ENCODE peak calls at places on chromosome 6, in five cellular contexts. Z is stomach, S is suprapubic skin, H is K562, R is upper lobe of left lung. E is an unnamed sample. For H3K4me1, the result is how much of the 10 kb centered on the place peaks cover.

GRCh38 chr6:158011478-158011920 is 29.8 kb downstream of the SYNJ2 start:
- DNase-seq in Z (no peak), S (no peak), H (no peak), R (no peak), E (no peak)

GRCh38 chr6:111642463-111643158 is 36.9 kb upstream of the TRAF3IP2 start:
- DNase-seq in Z (peak), S (peak), H (peak), R (peak), E (peak)

GRCh38 chr6:30787954-30788353 is 43.6 kb upstream of the IER3 start:
- DNase-seq in Z (no peak), S (no peak), H (no peak), R (peak), E (no peak)

GRCh38 chr6:29965873-29966601 is 23.7 kb downstream of the HLA-A start:
- DNase-seq in Z (peak), S (peak), H (peak), R (peak), E (peak)

GRCh38 chr6:143414769-143415168 is 35.7 kb downstream of the ADAT2 start:
- DNase-seq in Z (no peak), S (no peak), H (no peak), R (no peak), E (no peak)

GRCh38 chr6:118574051-118574865 is 26.2 kb downstream of the PLN start:
- DNase-seq in Z (no peak), S (no peak), H (no peak), R (no peak), E (no peak)

GRCh38 chr6:38773338-38773737 is 58.2 kb downstream of the DNAH8 start:
- DNase-seq in Z (no peak), S (no peak), H (peak), R (no peak), E (peak)

GRCh38 chr6:7086488-7086887 is 21.3 kb upstream of the RREB1 start:
- DNase-seq in Z (peak), S (no peak), H (no peak), R (peak), E (peak)

GRCh38 chr6:5325173-5325572 is 63.9 kb downstream of the FARS2 start:
- DNase-seq in Z (no peak), S (no peak), H (no peak), R (no peak), E (no peak)

GRCh38 chr6:153058291-153058690 is 55.8 kb upstream of the MTRF1L start:
- DNase-seq in Z (no peak), S (no peak), H (no peak), R (no peak), E (no peak)

GRCh38 chr6:139927236-139927635 is 552.8 kb upstream of the CITED2 start:
- DNase-seq in Z (no peak), S (no peak), H (peak), R (no peak), E (no peak)

GRCh38 chr6:57294829-57295228 is 22.6 kb upstream of the PRIM2 start:
- DNase-seq in Z (no peak), S (no peak), H (no peak), R (no peak), E (no peak)

GRCh38 chr6:43629505-43630300 is 639 bp upstream of the GTPBP2 start:
- DNase-seq in Z (peak), S (peak), H (peak), R (peak), E (peak)

GRCh38 chr6:167578371-167578901 is 248.3 kb upstream of the AFDN start:
- DNase-seq in Z (no peak), S (no peak), H (no peak), R (no peak), E (no peak)

GRCh38 chr6:33672808-33673207 is 38.7 kb downstream of the UQCC2 start:
- DNase-seq in Z (no peak), S (no peak), H (peak), R (no peak), E (no peak)

GRCh38 chr6:123913858-123914257 is 110.2 kb downstream of the NKAIN2 start:
- DNase-seq in Z (no peak), S (no peak), H (no peak), R (no peak), E (no peak)

GRCh38 chr6:12661690-12662089 is 54.9 kb upstream of the PHACTR1 start:
- DNase-seq in Z (no peak), S (no peak), H (no peak), R (no peak), E (no peak)

GRCh38 chr6:90217621-90218496 is 78.8 kb downstream of the BACH2 start:
- DNase-seq in Z (peak), S (no peak), H (no peak), R (peak), E (no peak)

GRCh38 chr6:50724381-50725124 is 11.2 kb downstream of the TFAP2D start:
- DNase-seq in Z (no peak), S (no peak), H (no peak), R (no peak), E (no peak)

GRCh38 chr6:147106759-147107401 is 97.3 kb upstream of the STXBP5 start:
- DNase-seq in Z (no peak), S (no peak), H (peak), R (peak), E (no peak)

GRCh38 chr6:134822920-134823430 is 126.9 kb downstream of the ALDH8A1 start:
- DNase-seq in Z (peak), S (no peak), H (peak), R (peak), E (peak)

GRCh38 chr6:90285611-90286381 is 10.8 kb downstream of the BACH2 start:
- DNase-seq in Z (peak), S (peak), H (peak), R (peak), E (peak)

DNA sequence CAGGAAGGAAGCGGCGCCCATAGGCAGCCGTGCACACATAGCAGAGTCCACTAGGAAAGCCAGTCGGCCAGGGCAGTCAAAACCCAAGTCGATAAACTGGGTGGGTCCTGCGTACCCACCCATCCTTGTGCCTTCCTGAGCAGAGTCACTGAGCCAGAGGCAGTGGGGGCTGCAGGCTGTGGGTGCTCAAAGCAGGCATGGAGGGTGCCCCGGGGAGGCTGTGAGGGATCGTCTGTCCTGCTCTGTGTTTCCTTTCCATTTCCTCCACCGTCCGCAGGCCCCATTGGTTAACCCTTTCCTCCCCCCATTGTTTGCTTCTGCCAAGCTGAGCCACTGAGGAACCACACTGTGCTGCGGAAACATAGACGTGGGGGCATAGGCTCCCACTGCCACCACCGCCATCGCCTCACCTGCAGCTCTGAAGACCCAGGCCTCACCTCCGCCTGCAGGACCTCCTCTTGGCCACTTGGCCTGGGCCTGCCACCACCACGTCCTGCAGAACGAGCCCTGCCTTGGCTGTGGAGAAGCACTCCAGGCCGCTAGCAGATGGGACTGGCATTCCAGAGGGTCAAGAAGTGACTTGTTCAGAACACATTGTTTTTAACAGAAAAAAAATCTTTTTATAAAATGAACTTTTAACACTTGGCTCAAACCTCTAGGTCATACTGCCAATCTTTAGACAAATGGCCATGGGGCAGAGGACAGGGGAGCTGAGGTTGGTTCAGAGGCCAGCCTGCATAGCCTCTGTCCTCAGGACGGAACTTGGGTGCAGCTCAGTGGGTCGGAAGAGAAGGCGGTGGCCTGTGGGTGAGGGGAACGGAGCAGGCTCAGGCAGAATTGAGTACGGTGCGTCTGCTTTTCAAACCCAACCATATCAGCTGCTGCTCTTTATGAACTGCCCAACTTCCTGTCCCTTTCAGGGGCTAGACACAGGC is 52.6 kb downstream of the TCP11 start:
- DNase-seq in Z (no peak), S (no peak), H (no peak), R (no peak), E (no peak)
- TF ChIP-seq POLR2AphosphoS5 in Z (no peak), S (no peak), H (no peak), R (no peak), E (no peak)

DNA sequence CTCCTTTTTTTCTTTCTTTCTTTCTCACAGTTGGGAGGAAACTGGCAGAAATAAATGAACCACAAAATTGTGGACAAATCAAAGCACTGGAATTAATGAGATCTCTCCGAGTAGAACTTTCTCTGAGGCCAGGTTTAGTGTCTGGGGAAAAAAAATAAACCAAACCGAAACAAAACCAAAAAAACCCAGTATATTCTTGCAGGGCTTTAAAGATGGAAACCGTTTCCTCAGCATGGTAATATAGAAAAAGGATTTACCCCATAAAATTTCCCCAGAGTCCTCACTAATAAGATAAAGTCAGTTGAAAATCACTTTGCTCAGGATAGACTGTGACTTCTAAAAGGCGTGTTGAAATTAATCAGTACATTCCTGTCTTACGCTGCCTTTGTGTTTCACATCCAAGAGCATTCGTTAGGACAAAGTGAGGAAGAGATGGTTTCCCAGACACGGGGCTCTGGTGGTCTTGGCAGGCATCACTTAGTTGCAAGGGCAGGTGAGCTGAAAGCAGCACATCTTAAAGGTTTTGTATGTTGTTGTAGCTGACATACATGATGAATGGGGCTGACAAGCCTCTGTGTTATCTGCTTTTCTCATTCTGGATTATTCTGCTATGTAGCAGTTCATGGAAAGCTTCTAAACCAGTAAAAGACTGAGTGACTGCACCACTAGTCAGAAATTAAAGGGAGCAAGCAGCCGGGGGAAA is 85.1 kb upstream of the PRL start:
- DNase-seq in Z (no peak), S (no peak), H (no peak), R (no peak), E (no peak)
- TF ChIP-seq EP300 in Z (no peak), S (no peak), H (no peak), R (no peak), E (no peak)

GRCh38 chr6:79755967-79756366 is 124.8 kb downstream of the SH3BGRL2 start:
- DNase-seq in Z (no peak), S (no peak), H (no peak), R (no peak), E (no peak)
- H3K4me1 ChIP-seq in Z (under half), S (under half), H (under half), R (under half), E (under half)

GRCh38 chr6:136037246-136037884 is 185.9 kb downstream of the PDE7B start:
- DNase-seq in Z (no peak), S (no peak), H (no peak), R (no peak), E (no peak)
- TF ChIP-seq POLR2AphosphoS5 in Z (no peak), S (no peak), H (no peak), R (no peak), E (no peak)

DNA sequence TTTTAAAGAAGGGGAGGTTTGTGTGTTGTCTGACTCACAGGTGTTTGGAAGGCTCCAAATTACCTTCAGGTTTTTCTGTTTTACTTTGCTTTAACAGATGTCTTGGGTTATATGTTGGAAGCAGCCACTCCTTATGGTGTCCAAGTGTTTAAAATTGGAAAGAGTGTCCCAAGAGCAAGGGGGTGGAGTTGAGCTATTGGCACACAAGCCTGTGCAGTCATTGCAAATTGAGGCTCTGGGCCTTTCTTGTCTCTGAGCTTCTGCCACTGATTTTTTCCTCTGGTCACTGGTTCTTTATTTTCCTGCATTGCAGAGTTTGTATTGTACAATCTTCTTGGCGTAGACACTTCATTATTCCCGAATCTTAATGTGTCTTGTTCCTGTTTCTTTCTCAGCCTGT is 598.8 kb downstream of the RNF144B start:
- DNase-seq in Z (no peak), S (no peak), H (no peak), R (no peak), E (no peak)
- TF ChIP-seq EP300 in Z (no peak), S (no peak), H (no peak), R (no peak), E (no peak)

GRCh38 chr6:108578166-108578565 is 17.4 kb downstream of the FOXO3 start:
- DNase-seq in Z (no peak), S (no peak), H (no peak), R (no peak), E (no peak)

GRCh38 chr6:108576724-108577123 is 16.0 kb downstream of the FOXO3 start:
- DNase-seq in Z (no peak), S (no peak), H (no peak), R (no peak), E (no peak)

GRCh38 chr6:108578595-108579038 is 17.9 kb downstream of the FOXO3 start:
- DNase-seq in Z (no peak), S (no peak), H (peak), R (no peak), E (no peak)

GRCh38 chr6:108575905-108576494 is 15.3 kb downstream of the FOXO3 start:
- DNase-seq in Z (no peak), S (no peak), H (peak), R (no peak), E (no peak)

GRCh38 chr6:108574457-108575149 is 13.9 kb downstream of the FOXO3 start:
- DNase-seq in Z (no peak), S (no peak), H (peak), R (no peak), E (no peak)
- H3K4me1 ChIP-seq in Z (half or more), S (under half), H (under half), R (half or more), E (half or more)

GRCh38 chr6:100862063-100862462 is 19.1 kb downstream of the ASCC3 start:
- DNase-seq in Z (no peak), S (no peak), H (no peak), R (no peak), E (no peak)
- TF ChIP-seq POLR2AphosphoS5 in Z (no peak), S (no peak), H (no peak), R (no peak), E (no peak)

GRCh38 chr6:36329798-36330291 is 6.8 kb downstream of the BNIP5 start:
- DNase-seq in Z (no peak), S (no peak), H (peak), R (no peak), E (no peak)

GRCh38 chr6:36328600-36328999 is 8.1 kb downstream of the BNIP5 start:
- DNase-seq in Z (no peak), S (no peak), H (no peak), R (no peak), E (no peak)

GRCh38 chr6:36324715-36325114 is 12.0 kb downstream of the BNIP5 start:
- DNase-seq in Z (no peak), S (no peak), H (no peak), R (no peak), E (no peak)

GRCh38 chr6:36326351-36326995 is 10.2 kb downstream of the BNIP5 start:
- DNase-seq in Z (no peak), S (no peak), H (no peak), R (no peak), E (no peak)

GRCh38 chr6:36327226-36328009 is 9.3 kb downstream of the BNIP5 start:
- DNase-seq in Z (no peak), S (no peak), H (no peak), R (no peak), E (no peak)
- TF ChIP-seq EP300 in Z (no peak), S (no peak), H (no peak), R (no peak), E (no peak)

DNA sequence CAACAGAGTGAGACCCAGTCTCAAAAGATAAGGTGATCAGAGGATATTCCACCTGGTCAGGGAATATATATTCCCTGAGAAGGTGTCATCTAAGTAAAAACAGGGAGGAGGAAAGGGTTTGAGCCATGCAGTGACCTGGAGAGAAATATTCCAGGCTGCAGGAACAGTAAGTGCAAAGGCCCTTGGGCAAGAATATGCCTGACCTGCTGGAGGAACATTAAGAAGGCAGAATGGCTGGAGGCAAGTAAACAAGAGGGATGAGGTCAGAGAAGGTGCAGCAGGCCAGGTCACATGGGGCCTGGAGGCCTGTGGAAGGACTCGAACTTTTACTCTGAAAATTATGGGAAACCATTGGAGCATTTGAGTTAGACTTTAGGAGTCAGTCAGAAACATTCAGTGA is 6.7 kb downstream of the DEF6 start:
- DNase-seq in Z (no peak), S (no peak), H (no peak), R (no peak), E (no peak)
- H3K4me1 ChIP-seq in Z (under half), S (under half), H (under half), R (under half), E (under half)

DNA sequence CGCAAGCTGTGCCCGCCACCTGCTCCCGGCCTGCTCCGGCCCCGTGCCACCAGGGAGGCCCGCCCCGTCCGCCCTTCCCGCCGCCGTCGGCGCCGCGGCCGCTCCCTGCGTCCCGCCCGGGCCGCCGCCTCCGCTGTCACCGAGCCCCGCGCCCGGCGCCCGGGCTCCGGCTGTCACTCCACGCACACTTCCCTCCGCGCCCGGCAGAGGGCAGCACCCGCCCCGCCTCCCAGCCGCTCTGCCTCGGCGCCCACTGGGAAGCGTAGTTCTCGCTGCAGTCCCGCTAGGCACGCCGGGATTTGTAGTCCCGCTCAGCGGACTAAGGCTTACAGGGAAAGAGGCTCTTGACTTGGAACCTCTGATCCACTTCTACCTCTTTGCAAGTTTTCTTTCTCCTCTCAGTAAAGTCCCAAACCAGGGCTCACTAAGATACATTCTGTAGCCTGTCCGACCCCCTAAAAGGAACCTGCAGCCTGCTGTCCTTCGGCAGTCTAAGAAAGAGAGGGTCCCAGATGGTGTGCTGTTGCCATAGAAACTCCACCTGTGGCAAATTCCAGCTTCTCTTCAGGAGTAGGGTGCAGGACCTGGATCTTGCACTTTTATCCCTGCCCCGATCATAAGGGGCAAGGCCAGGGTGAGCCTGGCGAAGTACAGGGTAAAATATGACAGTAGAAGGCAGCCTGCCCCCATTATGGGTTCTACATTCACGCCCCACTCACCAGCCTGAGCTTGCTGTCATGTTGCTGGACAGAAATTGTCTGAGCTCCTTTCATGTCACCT is at the start of gene TFEB:
- DNase-seq in Z (peak), S (peak), H (peak), R (peak), E (peak)
- TF ChIP-seq POLR2AphosphoS5 in Z (peak), S (peak), H (no peak), R (peak), E (peak)